ENCODE peak calls at places on chromosomes 7 and 10, in six cellular contexts. One of them, this sample, is unnamed. For H3K79me1, the result is how much of the 10 kb centered on the place peaks cover.

GRCh38 chr10:13945760-13946460 is 359.1 kb downstream of the PRPF18 start:
- DNase-seq in mesenchymal stem cell: peak
- DNase-seq in H9: no peak
- DNase-seq in neuronal stem cell: no peak
- DNase-seq in IMR-90: peak
- DNase-seq in H1: no peak
- DNase-seq in this sample: peak

GRCh38 chr7:26954929-26955328 is 90.5 kb upstream of the SKAP2 start:
- DNase-seq in mesenchymal stem cell: no peak
- DNase-seq in H9: no peak
- DNase-seq in neuronal stem cell: no peak
- DNase-seq in IMR-90: no peak
- DNase-seq in H1: no peak
- DNase-seq in this sample: no peak

GRCh38 chr10:59181668-59182067 is 5.2 kb downstream of the PHYHIPL start:
- DNase-seq in mesenchymal stem cell: peak
- DNase-seq in H9: peak
- DNase-seq in neuronal stem cell: peak
- DNase-seq in IMR-90: peak
- DNase-seq in H1: no peak
- DNase-seq in this sample: peak

GRCh38 chr7:34991938-34992840 is 45.1 kb downstream of the DPY19L1 start:
- DNase-seq in mesenchymal stem cell: peak
- DNase-seq in H9: no peak
- DNase-seq in neuronal stem cell: no peak
- DNase-seq in IMR-90: peak
- DNase-seq in H1: no peak
- DNase-seq in this sample: no peak

GRCh38 chr10:97328646-97329453 is 5.7 kb downstream of the FRAT2 start:
- DNase-seq in mesenchymal stem cell: no peak
- DNase-seq in H9: no peak
- DNase-seq in neuronal stem cell: no peak
- DNase-seq in IMR-90: peak
- DNase-seq in H1: no peak
- DNase-seq in this sample: no peak

GRCh38 chr7:29552392-29552791 is 11.2 kb upstream of the PRR15 start:
- DNase-seq in mesenchymal stem cell: no peak
- DNase-seq in H9: no peak
- DNase-seq in neuronal stem cell: no peak
- DNase-seq in IMR-90: no peak
- DNase-seq in H1: no peak
- DNase-seq in this sample: no peak

GRCh38 chr7:56081626-56082340 is 11.0 kb downstream of the PHKG1 start:
- DNase-seq in mesenchymal stem cell: no peak
- DNase-seq in H9: no peak
- DNase-seq in neuronal stem cell: no peak
- DNase-seq in IMR-90: no peak
- DNase-seq in H1: no peak
- DNase-seq in this sample: no peak

GRCh38 chr10:123564631-123565030 is 101.5 kb upstream of the GPR26 start:
- DNase-seq in mesenchymal stem cell: no peak
- DNase-seq in H9: no peak
- DNase-seq in neuronal stem cell: no peak
- DNase-seq in IMR-90: no peak
- DNase-seq in H1: no peak
- DNase-seq in this sample: peak

GRCh38 chr7:35697414-35698175 is 2.7 kb upstream of the HERPUD2 start:
- DNase-seq in mesenchymal stem cell: peak
- DNase-seq in H9: no peak
- DNase-seq in neuronal stem cell: no peak
- DNase-seq in IMR-90: peak
- DNase-seq in H1: no peak
- DNase-seq in this sample: peak

GRCh38 chr7:113232885-113233284 is 114.5 kb upstream of the SMIM30 start:
- DNase-seq in mesenchymal stem cell: no peak
- DNase-seq in H9: no peak
- DNase-seq in neuronal stem cell: no peak
- DNase-seq in IMR-90: no peak
- DNase-seq in H1: no peak
- DNase-seq in this sample: no peak

GRCh38 chr10:77374189-77374656 is 263.4 kb downstream of the KCNMA1 start:
- DNase-seq in mesenchymal stem cell: peak
- DNase-seq in H9: no peak
- DNase-seq in neuronal stem cell: no peak
- DNase-seq in IMR-90: peak
- DNase-seq in H1: no peak
- DNase-seq in this sample: no peak

GRCh38 chr10:119654540-119654939 is 3.4 kb downstream of the BAG3 start:
- DNase-seq in mesenchymal stem cell: no peak
- DNase-seq in H9: no peak
- DNase-seq in neuronal stem cell: no peak
- DNase-seq in IMR-90: no peak
- DNase-seq in H1: no peak
- DNase-seq in this sample: no peak

GRCh38 chr10:93542358-93542791 is 24.1 kb upstream of the FFAR4 start:
- DNase-seq in mesenchymal stem cell: peak
- DNase-seq in H9: no peak
- DNase-seq in neuronal stem cell: no peak
- DNase-seq in IMR-90: peak
- DNase-seq in H1: no peak
- DNase-seq in this sample: no peak

GRCh38 chr10:69088471-69088769 is 517 bp downstream of the SRGN start:
- DNase-seq in mesenchymal stem cell: no peak
- DNase-seq in H9: no peak
- DNase-seq in neuronal stem cell: no peak
- DNase-seq in IMR-90: no peak
- DNase-seq in H1: no peak
- DNase-seq in this sample: no peak

GRCh38 chr10:114541081-114541833 is 116.8 kb downstream of the ABLIM1 start:
- DNase-seq in mesenchymal stem cell: peak
- DNase-seq in H9: no peak
- DNase-seq in neuronal stem cell: no peak
- DNase-seq in IMR-90: peak
- DNase-seq in H1: no peak
- DNase-seq in this sample: no peak

GRCh38 chr7:880450-880849 is 4.1 kb downstream of the GET4 start:
- DNase-seq in mesenchymal stem cell: no peak
- DNase-seq in H9: no peak
- DNase-seq in neuronal stem cell: no peak
- DNase-seq in IMR-90: no peak
- DNase-seq in H1: no peak
- DNase-seq in this sample: no peak

GRCh38 chr7:120168066-120168465 is 104.9 kb upstream of the KCND2 start:
- DNase-seq in mesenchymal stem cell: peak
- DNase-seq in H9: no peak
- DNase-seq in neuronal stem cell: no peak
- DNase-seq in IMR-90: peak
- DNase-seq in H1: no peak
- DNase-seq in this sample: no peak

GRCh38 chr10:62860946-62861345 is 44.8 kb upstream of the EGR2 start:
- DNase-seq in mesenchymal stem cell: no peak
- DNase-seq in H9: no peak
- DNase-seq in neuronal stem cell: no peak
- DNase-seq in IMR-90: no peak
- DNase-seq in H1: no peak
- DNase-seq in this sample: no peak

GRCh38 chr10:86258940-86259339 is 107.7 kb downstream of the GRID1 start:
- DNase-seq in mesenchymal stem cell: no peak
- DNase-seq in H9: peak
- DNase-seq in neuronal stem cell: no peak
- DNase-seq in IMR-90: no peak
- DNase-seq in H1: peak
- DNase-seq in this sample: no peak

GRCh38 chr10:124626759-124627380 is 117.3 kb downstream of the FAM53B start:
- DNase-seq in mesenchymal stem cell: no peak
- DNase-seq in H9: no peak
- DNase-seq in neuronal stem cell: no peak
- DNase-seq in IMR-90: no peak
- DNase-seq in H1: no peak
- DNase-seq in this sample: peak

GRCh38 chr10:113441871-113442270 is 111.0 kb upstream of the HABP2 start:
- DNase-seq in mesenchymal stem cell: no peak
- DNase-seq in H9: no peak
- DNase-seq in neuronal stem cell: no peak
- DNase-seq in IMR-90: no peak
- DNase-seq in H1: no peak
- DNase-seq in this sample: no peak

GRCh38 chr10:127736222-127736914 is 617 bp upstream of the FOXI2 start:
- DNase-seq in mesenchymal stem cell: no peak
- DNase-seq in H9: peak
- DNase-seq in neuronal stem cell: no peak
- DNase-seq in IMR-90: no peak
- DNase-seq in H1: peak
- DNase-seq in this sample: no peak

DNA sequence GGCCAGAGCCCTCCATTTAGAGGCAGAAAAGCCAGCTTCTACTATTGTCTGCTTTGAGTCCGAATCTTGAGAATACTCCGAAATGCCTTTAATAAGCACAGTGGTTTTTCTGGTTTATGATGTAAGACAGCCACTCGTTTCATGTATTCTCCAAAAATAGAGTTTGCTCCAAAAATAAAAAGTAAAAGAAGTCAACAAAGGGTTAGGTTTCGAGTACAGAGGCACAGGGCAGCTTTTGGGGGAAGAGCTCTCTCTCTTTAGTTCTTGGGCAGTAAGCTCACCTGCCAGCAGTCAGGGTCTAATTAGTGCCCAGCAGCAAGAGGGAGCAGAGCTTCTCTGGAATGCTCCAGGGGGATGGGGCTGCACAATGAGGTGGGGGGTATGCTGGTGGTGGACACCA is 20.2 kb downstream of the CREB3L2 start:
- DNase-seq in mesenchymal stem cell: no peak
- DNase-seq in H9: no peak
- DNase-seq in neuronal stem cell: no peak
- DNase-seq in IMR-90: no peak
- DNase-seq in H1: no peak
- DNase-seq in this sample: no peak
- H3K79me1 ChIP-seq in mesenchymal stem cell: under half
- H3K79me1 ChIP-seq in H9: under half
- H3K79me1 ChIP-seq in neuronal stem cell: under half
- H3K79me1 ChIP-seq in IMR-90: under half
- H3K79me1 ChIP-seq in H1: under half
- H3K79me1 ChIP-seq in this sample: under half

DNA sequence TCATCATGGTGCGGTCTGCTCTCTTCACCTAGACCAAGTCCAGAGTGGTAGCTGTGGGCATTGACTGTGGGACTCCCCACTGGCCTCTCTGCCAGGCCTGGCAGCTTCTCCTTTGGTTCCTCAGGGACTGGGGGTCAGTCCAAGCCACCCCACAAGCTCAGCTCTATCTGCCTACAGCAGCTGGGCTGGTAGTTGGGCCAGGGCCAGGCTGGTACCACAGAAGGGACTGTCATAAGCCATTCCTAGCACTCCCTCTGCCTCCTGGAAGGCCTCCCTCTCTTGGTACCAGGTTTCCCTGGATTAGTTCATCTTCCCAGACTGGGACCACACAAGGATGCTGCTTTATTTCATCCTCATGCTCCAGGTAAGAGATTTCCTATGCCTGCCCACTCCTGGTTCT is 24.2 kb upstream of the UNC5B start:
- DNase-seq in mesenchymal stem cell: no peak
- DNase-seq in H9: no peak
- DNase-seq in neuronal stem cell: no peak
- DNase-seq in IMR-90: no peak
- DNase-seq in H1: no peak
- DNase-seq in this sample: no peak
- H4K91ac ChIP-seq in mesenchymal stem cell: peak
- H4K91ac ChIP-seq in H9: no peak
- H4K91ac ChIP-seq in neuronal stem cell: no peak
- H4K91ac ChIP-seq in IMR-90: no peak
- H4K91ac ChIP-seq in H1: no peak
- H4K91ac ChIP-seq in this sample: no peak

DNA sequence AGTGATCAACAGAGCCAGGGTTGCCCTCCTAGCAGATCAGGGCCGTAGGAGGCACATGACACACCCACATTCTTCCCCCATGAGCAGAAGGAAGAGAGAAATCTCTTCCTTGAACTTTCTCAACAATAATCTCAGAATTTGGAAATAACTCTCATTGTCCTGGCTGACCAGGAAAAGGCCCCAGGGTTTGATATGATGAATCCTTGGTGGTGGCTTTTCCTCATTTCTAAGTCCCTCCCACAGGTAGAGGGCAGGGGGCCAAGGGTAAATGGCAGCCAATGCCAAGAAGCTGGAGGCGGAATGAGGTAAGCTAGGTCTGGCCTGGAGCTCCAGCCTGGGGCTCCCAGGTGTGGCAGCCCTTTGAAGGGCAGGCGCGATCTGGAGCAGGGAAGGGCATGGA is 67.8 kb downstream of the GRB10 start:
- DNase-seq in mesenchymal stem cell: no peak
- DNase-seq in H9: no peak
- DNase-seq in neuronal stem cell: no peak
- DNase-seq in IMR-90: no peak
- DNase-seq in H1: no peak
- DNase-seq in this sample: peak
- H3K79me1 ChIP-seq in mesenchymal stem cell: under half
- H3K79me1 ChIP-seq in H9: under half
- H3K79me1 ChIP-seq in neuronal stem cell: under half
- H3K79me1 ChIP-seq in IMR-90: under half
- H3K79me1 ChIP-seq in H1: under half
- H3K79me1 ChIP-seq in this sample: under half

GRCh38 chr10:43978936-43979335 is 330.3 kb upstream of the ZNF32 start:
- DNase-seq in mesenchymal stem cell: no peak
- DNase-seq in H9: no peak
- DNase-seq in neuronal stem cell: no peak
- DNase-seq in IMR-90: no peak
- DNase-seq in H1: no peak
- DNase-seq in this sample: no peak
- H4K91ac ChIP-seq in mesenchymal stem cell: no peak
- H4K91ac ChIP-seq in H9: no peak
- H4K91ac ChIP-seq in neuronal stem cell: no peak
- H4K91ac ChIP-seq in IMR-90: no peak
- H4K91ac ChIP-seq in H1: no peak
- H4K91ac ChIP-seq in this sample: no peak

GRCh38 chr10:79160191-79160590 is 91.4 kb downstream of the ZMIZ1 start:
- DNase-seq in mesenchymal stem cell: no peak
- DNase-seq in H9: no peak
- DNase-seq in neuronal stem cell: no peak
- DNase-seq in IMR-90: no peak
- DNase-seq in H1: no peak
- DNase-seq in this sample: no peak

GRCh38 chr10:79159785-79160184 is 91.0 kb downstream of the ZMIZ1 start:
- DNase-seq in mesenchymal stem cell: peak
- DNase-seq in H9: no peak
- DNase-seq in neuronal stem cell: no peak
- DNase-seq in IMR-90: peak
- DNase-seq in H1: no peak
- DNase-seq in this sample: no peak

GRCh38 chr10:79158004-79158340 is 89.2 kb downstream of the ZMIZ1 start:
- DNase-seq in mesenchymal stem cell: no peak
- DNase-seq in H9: no peak
- DNase-seq in neuronal stem cell: no peak
- DNase-seq in IMR-90: no peak
- DNase-seq in H1: no peak
- DNase-seq in this sample: peak

GRCh38 chr10:79158402-79159097 is 89.8 kb downstream of the ZMIZ1 start:
- DNase-seq in mesenchymal stem cell: no peak
- DNase-seq in H9: no peak
- DNase-seq in neuronal stem cell: no peak
- DNase-seq in IMR-90: no peak
- DNase-seq in H1: no peak
- DNase-seq in this sample: no peak

GRCh38 chr10:79159141-79159619 is 90.4 kb downstream of the ZMIZ1 start:
- DNase-seq in mesenchymal stem cell: peak
- DNase-seq in H9: no peak
- DNase-seq in neuronal stem cell: no peak
- DNase-seq in IMR-90: peak
- DNase-seq in H1: no peak
- DNase-seq in this sample: no peak
- H3K79me1 ChIP-seq in mesenchymal stem cell: under half
- H3K79me1 ChIP-seq in H9: under half
- H3K79me1 ChIP-seq in neuronal stem cell: under half
- H3K79me1 ChIP-seq in IMR-90: half or more
- H3K79me1 ChIP-seq in H1: under half
- H3K79me1 ChIP-seq in this sample: under half